ENCODE peak calls at places on chromosomes 1 and 21, in six cellular contexts. G, O, K, B, M and N are unnamed samples.

GRCh38 chr21:45994738-45995685 is 13.4 kb downstream of the COL6A1 start:
- DNase-seq in G (no peak), O (no peak), K (no peak), B (no peak), M (no peak), N (no peak)

GRCh38 chr1:172993640-172994039 is 57.1 kb downstream of the TNFSF18 start:
- DNase-seq in G (peak), O (no peak), K (no peak), B (peak), M (no peak), N (no peak)

GRCh38 chr1:232570007-232570406 is 59.9 kb downstream of the SIPA1L2 start:
- DNase-seq in G (peak), O (peak), K (peak), B (no peak), M (no peak), N (no peak)

GRCh38 chr1:93805027-93805426 is 74.0 kb downstream of the DNTTIP2 start:
- DNase-seq in G (peak), O (peak), K (no peak), B (peak), M (no peak), N (no peak)

GRCh38 chr1:227926896-227927885 is 20.5 kb downstream of the WNT9A start:
- DNase-seq in G (no peak), O (no peak), K (no peak), B (no peak), M (no peak), N (no peak)

GRCh38 chr1:212698467-212699103 is 1.1 kb downstream of the BATF3 start:
- DNase-seq in G (no peak), O (no peak), K (no peak), B (no peak), M (no peak), N (no peak)

GRCh38 chr1:167136191-167136614 is 42.3 kb downstream of the STYXL2 start:
- DNase-seq in G (peak), O (peak), K (peak), B (peak), M (no peak), N (no peak)

GRCh38 chr1:206144605-206145004 is 27.4 kb upstream of the AVPR1B start:
- DNase-seq in G (no peak), O (no peak), K (no peak), B (peak), M (no peak), N (no peak)

GRCh38 chr1:235739631-235740030 is 90.0 kb upstream of the GNG4 start:
- DNase-seq in G (peak), O (peak), K (peak), B (peak), M (no peak), N (no peak)

GRCh38 chr1:90154711-90155110 is 159.8 kb downstream of the ZNF326 start:
- DNase-seq in G (no peak), O (no peak), K (no peak), B (no peak), M (no peak), N (no peak)

GRCh38 chr1:72051538-72051937 is 230.8 kb downstream of the NEGR1 start:
- DNase-seq in G (no peak), O (no peak), K (no peak), B (no peak), M (no peak), N (no peak)

GRCh38 chr1:3444736-3445135 is 9.7 kb upstream of the ARHGEF16 start:
- DNase-seq in G (no peak), O (no peak), K (no peak), B (no peak), M (no peak), N (no peak)

GRCh38 chr1:229572286-229572685 is 13.8 kb upstream of the ABCB10 start:
- DNase-seq in G (no peak), O (no peak), K (no peak), B (no peak), M (no peak), N (no peak)

GRCh38 chr1:164611754-164612642 is 53.0 kb downstream of the PBX1 start:
- DNase-seq in G (peak), O (peak), K (peak), B (peak), M (no peak), N (no peak)

GRCh38 chr1:40386311-40386778 is 12.8 kb downstream of the SMAP2 start:
- DNase-seq in G (peak), O (no peak), K (no peak), B (no peak), M (no peak), N (no peak)

GRCh38 chr1:92485374-92486250 is 1.1 kb downstream of the GFI1 start:
- DNase-seq in G (no peak), O (no peak), K (peak), B (peak), M (peak), N (peak)

GRCh38 chr1:168435439-168435838 is 108.4 kb downstream of the XCL2 start:
- DNase-seq in G (no peak), O (no peak), K (no peak), B (no peak), M (no peak), N (no peak)

GRCh38 chr1:52057245-52057644 is 1.1 kb downstream of the BTF3L4 start:
- DNase-seq in G (no peak), O (peak), K (no peak), B (peak), M (no peak), N (no peak)
- H3K4me3 ChIP-seq in G (peak), O (peak), K (peak), B (peak), M (peak), N (peak)

GRCh38 chr1:56190975-56191768 is 388.2 kb downstream of the PLPP3 start:
- DNase-seq in G (peak), O (peak), K (peak), B (no peak), M (no peak), N (no peak)

GRCh38 chr1:56188855-56189254 is 390.5 kb downstream of the PLPP3 start:
- DNase-seq in G (no peak), O (no peak), K (no peak), B (no peak), M (no peak), N (no peak)

GRCh38 chr1:56189946-56190920 is 389.1 kb downstream of the PLPP3 start:
- DNase-seq in G (no peak), O (no peak), K (no peak), B (peak), M (no peak), N (no peak)

GRCh38 chr1:56188216-56188615 is 391.1 kb downstream of the PLPP3 start:
- DNase-seq in G (no peak), O (no peak), K (no peak), B (no peak), M (no peak), N (no peak)

DNA sequence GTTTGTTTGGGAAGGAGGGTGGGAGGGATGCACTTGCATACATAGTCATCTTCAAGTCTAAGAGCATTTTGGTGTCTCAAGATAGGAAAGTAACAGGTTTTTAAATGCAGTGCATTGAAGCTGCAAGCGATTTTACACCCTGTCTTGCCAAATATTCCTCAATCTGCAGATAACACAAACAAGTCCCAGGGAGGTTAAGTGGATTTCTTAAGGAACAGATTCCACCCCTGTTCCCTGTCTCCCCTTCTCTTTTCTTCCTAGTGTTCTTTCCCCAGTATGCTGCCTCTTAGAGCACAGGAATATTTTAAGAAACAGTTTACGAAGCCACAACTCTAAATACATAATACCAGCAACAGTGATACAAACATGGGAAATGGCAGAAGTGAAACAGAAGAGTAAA is 389.9 kb downstream of the PLPP3 start:
- DNase-seq in G (no peak), O (no peak), K (no peak), B (no peak), M (no peak), N (no peak)
- TF ChIP-seq CTCF in G (no peak), O (no peak), K (no peak), B (no peak), M (no peak), N (no peak)

DNA sequence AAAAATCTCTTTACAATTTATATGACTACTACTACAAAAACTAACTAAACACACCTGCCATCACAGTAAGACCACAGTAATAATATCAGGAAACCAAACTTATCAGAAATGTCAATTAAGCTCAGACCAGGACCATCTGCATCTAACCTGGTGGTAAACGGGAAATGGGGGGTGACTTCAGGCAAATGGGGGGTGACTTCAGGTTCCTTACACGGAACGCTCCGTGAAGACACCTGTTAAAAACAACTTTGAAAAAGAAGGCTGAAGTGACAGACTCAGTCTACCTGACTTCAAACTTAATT is 15.8 kb downstream of the PRDM15 start:
- DNase-seq in G (no peak), O (no peak), K (no peak), B (no peak), M (no peak), N (peak)
- H3K4me3 ChIP-seq in G (no peak), O (no peak), K (no peak), B (no peak), M (peak), N (peak)

DNA sequence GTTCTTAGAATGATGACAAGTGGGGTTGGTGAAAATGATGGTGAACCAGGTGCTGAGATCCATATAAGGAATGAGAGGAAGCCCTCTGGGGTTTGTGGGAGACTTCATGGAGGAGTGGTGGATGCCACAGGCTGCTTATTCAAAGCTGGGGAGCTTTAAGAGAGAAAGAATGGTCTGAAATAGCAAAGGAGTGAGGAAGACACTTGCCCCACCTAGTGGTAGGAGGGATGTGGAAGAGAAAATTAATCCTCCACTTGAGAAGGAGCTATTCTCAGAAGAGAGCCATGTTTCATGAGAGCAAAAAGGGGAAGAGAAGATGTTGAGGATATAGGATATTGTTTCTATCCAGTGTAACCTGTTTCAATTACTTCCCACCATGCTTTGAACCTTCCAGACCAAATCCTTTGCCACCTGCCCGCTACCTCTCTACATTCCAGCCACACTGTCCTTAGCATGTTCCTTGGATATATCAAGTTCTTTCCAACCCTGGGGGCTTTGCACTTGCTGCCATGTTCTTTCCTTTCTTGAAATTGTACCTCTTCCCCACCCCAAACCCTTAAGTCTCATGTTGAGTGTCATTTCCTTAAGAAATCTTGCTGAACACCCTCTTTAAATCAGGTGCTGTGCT is 19.6 kb upstream of the ZNF648 start:
- DNase-seq in G (peak), O (peak), K (peak), B (peak), M (no peak), N (peak)
- TF ChIP-seq CTCF in G (peak), O (peak), K (peak), B (peak), M (peak), N (peak)

GRCh38 chr1:149936992-149937705 is 470 bp upstream of the MTMR11 start:
- DNase-seq in G (peak), O (peak), K (peak), B (peak), M (no peak), N (no peak)

GRCh38 chr1:149937779-149938178 is 1.1 kb upstream of the MTMR11 start:
- DNase-seq in G (no peak), O (no peak), K (no peak), B (peak), M (no peak), N (no peak)

GRCh38 chr1:149934326-149934725 is 2.4 kb downstream of the MTMR11 start:
- DNase-seq in G (no peak), O (no peak), K (no peak), B (no peak), M (no peak), N (no peak)

GRCh38 chr1:149933208-149933607 is 3.5 kb downstream of the MTMR11 start:
- DNase-seq in G (no peak), O (no peak), K (no peak), B (no peak), M (no peak), N (no peak)

GRCh38 chr1:149936076-149936991 is at the start of gene MTMR11:
- DNase-seq in G (peak), O (peak), K (peak), B (peak), M (no peak), N (no peak)
- H3K4me3 ChIP-seq in G (peak), O (peak), K (peak), B (peak), M (no peak), N (no peak)

DNA sequence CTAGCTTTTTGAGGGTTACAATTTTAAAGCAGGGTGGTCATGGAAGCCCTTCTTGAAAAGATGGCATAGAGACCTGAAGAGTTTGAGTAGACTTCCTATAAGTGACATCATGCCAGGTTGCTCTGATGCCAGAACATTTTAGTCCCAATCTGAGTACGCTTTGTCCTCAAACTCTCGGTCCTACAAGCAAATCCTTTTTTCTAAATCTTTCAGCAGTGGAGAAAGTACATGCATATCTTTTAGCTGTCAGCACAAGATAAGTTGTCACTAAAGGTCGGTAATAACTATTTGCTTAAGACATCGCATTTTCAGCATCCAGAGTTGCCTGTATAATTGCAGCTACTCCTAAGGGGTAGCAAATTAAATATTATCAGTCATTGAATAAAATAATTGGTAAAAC is 140.4 kb downstream of the ATP6V1G3 start:
- DNase-seq in G (peak), O (no peak), K (peak), B (no peak), M (no peak), N (no peak)
- TF ChIP-seq CTCF in G (no peak), O (no peak), K (no peak), B (no peak), M (no peak), N (no peak)

DNA sequence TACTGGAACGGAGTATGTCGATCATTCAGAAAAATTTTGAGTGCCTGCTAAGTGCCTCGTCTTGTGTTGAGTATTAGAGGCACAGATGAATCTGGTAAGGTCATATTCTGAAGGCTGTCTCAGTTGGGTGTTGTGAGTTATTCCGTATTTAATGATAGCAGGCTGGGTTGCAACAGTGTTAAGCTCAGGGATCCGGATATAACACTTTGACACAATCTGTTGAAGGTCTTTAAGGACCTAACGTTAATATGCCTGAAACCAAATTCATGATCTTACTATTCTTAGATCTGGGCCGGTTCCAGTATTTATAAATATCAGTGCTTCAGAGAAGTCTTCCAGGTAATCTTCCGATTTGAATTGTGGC is 555 bp downstream of the PRPF38A start:
- DNase-seq in G (no peak), O (no peak), K (no peak), B (no peak), M (no peak), N (no peak)
- H3K4me3 ChIP-seq in G (peak), O (peak), K (peak), B (peak), M (peak), N (peak)

GRCh38 chr1:182930985-182931384 is 22.0 kb downstream of the SHCBP1L start:
- DNase-seq in G (no peak), O (no peak), K (no peak), B (no peak), M (no peak), N (no peak)
- TF ChIP-seq CTCF in G (no peak), O (no peak), K (no peak), B (no peak), M (no peak), N (no peak)